ENCODE peak calls at places on chromosomes 4 and X, in five cellular contexts. V is neural progenitor cell, B is OCI-LY7, S is IMR-90, M is psoas muscle. Y is an unnamed sample. For H3K36me3, the result is how much of the 10 kb centered on the place peaks cover.

GRCh38 chr4:8048856-8049686 is 109.4 kb upstream of the AFAP1 start:
- DNase-seq in B (no peak), V (peak), M (no peak), S (no peak), Y (peak)

GRCh38 chrX:1322393-1322792 is 14.2 kb upstream of the IL3RA start:
- DNase-seq in V (no peak), M (no peak), B (no peak), S (no peak), Y (no peak)

GRCh38 chrX:141405878-141406492 is 163.7 kb upstream of the SPANXC start:
- DNase-seq in B (no peak), M (no peak), S (peak), V (no peak), Y (peak)

GRCh38 chr4:3483471-3483921 is 20.4 kb downstream of the DOK7 start:
- DNase-seq in M (peak), V (peak), S (no peak), B (no peak), Y (peak)

GRCh38 chr4:87758278-87758677 is 41.1 kb upstream of the IBSP start:
- DNase-seq in B (no peak), V (no peak), S (no peak), M (no peak), Y (no peak)

GRCh38 chr4:61245321-61245720 is 45.2 kb downstream of the ADGRL3 start:
- DNase-seq in S (no peak), M (no peak), B (no peak), V (no peak), Y (no peak)

GRCh38 chrX:49166914-49167739 is 4.6 kb downstream of the MAGIX start:
- DNase-seq in V (peak), S (peak), B (peak), M (peak), Y (peak)

GRCh38 chr4:102501176-102501634 is at the start of gene NFKB1:
- DNase-seq in M (peak), B (peak), S (peak), V (peak), Y (peak)

GRCh38 chr4:84920591-84920990 is 45.9 kb downstream of the WDFY3 start:
- DNase-seq in B (no peak), V (no peak), S (peak), M (no peak), Y (peak)

GRCh38 chr4:80197132-80197573 is at the start of gene PRDM8:
- DNase-seq in B (no peak), M (no peak), S (peak), V (peak), Y (peak)

DNA sequence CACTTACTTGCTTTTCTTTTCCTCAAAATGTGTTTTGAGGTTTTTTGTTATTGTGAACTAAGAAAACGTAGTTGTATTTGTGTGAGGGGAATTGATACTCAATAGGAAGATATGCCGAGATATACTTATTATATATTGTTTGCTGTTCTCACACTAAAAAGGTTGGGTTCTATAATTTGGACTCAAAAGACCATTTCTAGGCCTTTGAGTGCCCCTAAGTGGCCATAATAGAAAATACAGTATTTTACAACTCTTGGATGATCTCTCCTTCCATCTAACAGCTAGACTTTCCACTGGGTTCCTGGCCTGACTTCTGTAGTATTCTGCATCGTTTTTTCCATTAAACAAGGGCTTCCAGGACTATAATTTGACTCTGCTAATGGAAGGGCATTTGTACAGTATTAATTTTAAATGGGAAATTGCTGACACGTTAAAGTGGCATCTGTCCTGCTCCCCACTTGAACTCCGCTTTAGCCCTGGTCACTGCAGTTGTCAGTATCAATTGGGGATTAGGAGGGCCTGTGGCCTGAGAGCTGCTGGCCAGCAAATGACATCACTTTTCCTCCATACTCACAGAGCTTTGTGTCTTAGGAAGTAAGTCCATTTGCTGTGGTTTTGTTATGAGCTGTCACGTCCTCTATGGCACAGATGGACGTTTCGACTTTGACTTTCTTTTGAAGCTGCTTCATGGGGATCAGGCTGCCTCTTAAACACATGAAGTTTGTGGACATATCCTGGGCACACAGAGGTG is 176.9 kb downstream of the SLIT2 start:
- DNase-seq in B (peak), S (peak), V (peak), M (no peak), Y (no peak)
- TF ChIP-seq CTCF in B (peak), S (peak), V (peak), M (no peak), Y (peak)

GRCh38 chr4:75777589-75777988 is 53.2 kb downstream of the USO1 start:
- DNase-seq in B (no peak), M (no peak), S (no peak), V (no peak), Y (no peak)

GRCh38 chr4:75769044-75769443 is 44.7 kb downstream of the USO1 start:
- DNase-seq in S (peak), M (no peak), B (no peak), V (no peak), Y (no peak)

GRCh38 chr4:75771607-75772006 is 47.2 kb downstream of the USO1 start:
- DNase-seq in M (no peak), S (no peak), B (no peak), V (no peak), Y (no peak)
- H3K36me3 ChIP-seq in M (half or more), S (under half), B (half or more), V (under half), Y (half or more)

GRCh38 chrX:110420771-110421498 is 62.3 kb downstream of the RTL9 start:
- DNase-seq in B (no peak), S (peak), V (no peak), M (no peak), Y (no peak)
- TF ChIP-seq CTCF in B (peak), S (peak), V (peak), M (peak), Y (peak)

DNA sequence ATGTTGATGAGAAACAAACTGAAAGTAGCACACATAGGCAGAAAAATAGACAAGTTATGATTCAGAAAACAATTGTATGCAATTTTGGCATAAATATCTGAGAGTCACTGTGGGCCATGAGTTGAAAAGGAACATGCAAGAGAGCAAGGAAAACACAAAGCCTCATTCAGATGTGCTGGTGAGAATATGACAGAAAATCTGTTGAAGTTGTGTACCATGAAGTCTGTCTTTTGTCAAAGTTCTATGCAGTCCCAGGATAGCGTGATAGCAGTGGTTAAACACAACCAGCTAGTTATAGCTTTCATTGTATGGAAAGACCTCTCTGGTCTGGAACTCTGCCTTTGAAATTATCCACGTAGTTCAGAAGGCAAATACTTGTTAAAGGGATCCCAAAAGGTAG is 53.0 kb downstream of the TMEM154 start:
- DNase-seq in M (no peak), S (no peak), B (no peak), V (no peak), Y (no peak)
- H3K36me3 ChIP-seq in M (under half), S (under half), B (under half), V (under half), Y (under half)

DNA sequence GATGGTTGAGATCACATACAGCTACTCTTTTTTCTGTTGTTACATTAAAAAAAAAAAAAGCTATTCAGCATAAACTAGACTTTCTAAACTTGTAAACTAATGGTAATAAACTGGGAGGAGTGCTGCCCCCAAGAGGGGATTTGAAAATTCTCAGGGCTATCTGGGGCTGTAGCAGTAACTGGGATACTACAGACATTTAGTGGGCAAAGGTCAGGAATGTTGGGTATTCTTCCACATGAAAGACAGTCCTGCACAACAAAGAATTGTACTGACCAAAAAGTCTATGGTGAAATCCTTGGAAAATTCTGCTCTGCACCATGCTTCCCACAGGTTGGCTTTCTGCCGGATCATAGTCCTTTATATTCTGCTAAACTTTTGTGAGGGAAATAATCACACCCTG is 232.6 kb upstream of the BOD1L1 start:
- DNase-seq in M (no peak), S (no peak), B (no peak), V (peak), Y (no peak)
- TF ChIP-seq CTCF in M (no peak), S (no peak), B (peak), V (peak), Y (peak)

DNA sequence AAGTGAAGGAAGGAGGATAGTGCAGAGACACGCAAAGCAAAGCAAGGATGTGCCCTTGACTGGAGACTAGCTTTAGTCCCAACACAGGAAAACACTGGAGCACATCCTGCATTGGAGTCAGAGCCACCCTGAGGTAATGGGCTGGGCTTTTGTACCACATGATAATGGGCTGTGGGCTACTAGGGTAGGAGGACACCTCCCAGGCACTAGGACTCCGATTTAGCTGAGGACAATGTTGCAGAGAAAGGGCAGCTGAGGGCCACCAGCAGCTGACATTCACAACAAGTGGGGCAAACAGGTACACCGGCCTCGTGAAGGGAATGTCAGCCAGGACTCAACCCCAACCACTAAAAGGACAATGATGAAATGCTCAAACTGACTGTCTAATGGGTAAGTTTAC is 10.2 kb downstream of the SDAD1 start:
- DNase-seq in B (no peak), S (no peak), M (no peak), V (no peak), Y (no peak)
- H3K36me3 ChIP-seq in B (half or more), S (under half), M (half or more), V (under half), Y (under half)

DNA sequence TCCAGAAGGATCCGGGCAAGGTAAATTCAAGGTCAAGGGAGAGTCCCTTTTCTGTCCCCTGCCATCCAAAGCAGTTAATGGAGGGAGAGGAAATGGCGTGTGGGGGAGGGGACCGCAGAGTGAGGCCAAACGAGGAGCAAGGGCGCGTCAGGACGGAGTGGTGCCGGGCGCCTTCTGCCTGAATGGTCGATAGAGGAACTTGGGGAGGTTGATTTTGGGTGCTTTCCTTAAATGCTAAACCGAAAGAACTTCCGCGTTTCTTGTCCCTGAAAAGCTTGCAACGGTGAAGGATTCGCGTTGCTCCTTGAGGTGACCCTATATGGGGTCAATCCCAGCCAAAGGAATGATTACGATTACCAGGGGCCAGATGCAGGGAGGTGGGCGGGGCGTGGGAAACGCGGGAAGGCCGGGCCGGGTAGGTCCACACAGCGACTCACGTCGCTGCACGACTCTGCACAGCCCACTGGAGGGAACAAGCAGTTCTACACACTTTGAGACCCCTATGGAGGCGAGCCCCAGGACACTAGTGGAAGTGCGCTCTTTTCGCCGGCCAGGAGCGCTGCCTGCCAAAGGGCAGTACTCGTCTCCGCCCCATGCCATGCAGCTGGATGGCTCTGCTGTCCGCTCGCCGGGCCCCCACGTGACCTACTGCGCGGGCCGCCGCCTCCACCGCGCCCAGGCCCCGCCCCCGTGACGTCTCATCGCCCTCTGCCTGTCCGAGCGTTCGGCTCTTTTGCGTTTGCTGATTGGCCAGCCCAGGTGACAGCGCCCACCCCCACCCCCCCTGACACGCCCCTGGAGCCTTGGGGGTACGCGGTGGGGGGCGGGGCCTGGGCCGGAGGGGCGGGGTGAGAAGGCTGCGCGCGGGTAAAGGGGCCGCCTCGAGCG is 452 bp upstream of the GK start:
- DNase-seq in B (peak), M (peak), S (peak), V (peak), Y (peak)
- TF ChIP-seq CTCF in B (no peak), M (no peak), S (no peak), V (no peak), Y (no peak)

GRCh38 chr4:98903963-98904362 is 25.0 kb downstream of the EIF4E start:
- DNase-seq in B (no peak), V (no peak), S (no peak), M (no peak), Y (no peak)
- H3K36me3 ChIP-seq in B (half or more), V (under half), S (under half), M (under half), Y (under half)

DNA sequence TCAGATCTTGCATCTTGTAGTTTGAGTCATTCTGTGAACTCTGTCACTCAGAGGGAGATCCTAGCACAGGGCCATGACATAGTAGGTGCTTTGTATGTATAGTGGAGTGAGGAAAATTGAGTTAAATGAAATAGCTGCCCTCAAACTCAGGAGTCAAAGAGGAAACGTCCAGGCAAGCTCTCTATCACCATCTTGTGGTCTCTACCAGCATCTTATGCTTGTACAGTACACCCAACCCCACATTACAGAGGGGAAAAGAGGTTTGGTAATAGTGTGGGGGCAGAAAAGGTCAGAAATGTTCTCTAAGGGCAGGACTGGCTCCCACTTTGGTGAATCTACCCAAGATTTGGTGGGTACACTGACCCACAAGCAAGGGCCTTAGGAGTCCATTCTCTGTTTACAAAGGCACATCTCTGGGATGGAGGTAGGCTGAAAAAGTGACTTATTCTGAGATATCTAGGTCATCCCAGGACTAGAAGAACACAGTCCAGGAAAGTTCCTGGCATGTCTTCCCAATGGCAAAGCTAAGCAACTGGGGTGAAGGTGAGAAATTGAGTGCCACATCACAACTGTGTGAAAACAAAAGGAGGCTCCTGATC is 131.8 kb downstream of the OR13H1 start:
- DNase-seq in B (peak), S (peak), M (no peak), V (peak), Y (no peak)
- TF ChIP-seq CTCF in B (peak), S (peak), M (peak), V (peak), Y (peak)

GRCh38 chrX:154353172-154353843 is 21.1 kb downstream of the FLNA start:
- DNase-seq in M (no peak), V (no peak), B (no peak), S (no peak), Y (no peak)
- H3K36me3 ChIP-seq in M (half or more), V (under half), B (half or more), S (half or more), Y (half or more)